ENCODE peak calls at places on chromosomes 3 and 15, in ten cellular contexts. One of them, this sample, is unnamed.

GRCh38 chr15:22871481-22872076 is 33.1 kb downstream of the NIPA2 start:
- DNase-seq in kidney glomerular epithelial cell: no peak
- DNase-seq in ACHN: no peak
- DNase-seq in memory B cell: no peak
- DNase-seq in germinal center: no peak
- DNase-seq in activated T-helper 1 cell treated with Interleukin-2 at 50 U/mL for 16 hours: no peak
- DNase-seq in GM12891: no peak
- DNase-seq in Ammon's horn: no peak
- DNase-seq in NCI-H1048: no peak
- DNase-seq in CD4-positive, alpha-beta T cell: no peak
- DNase-seq in this sample: no peak

GRCh38 chr3:129313415-129313982 is 34.8 kb downstream of the HMCES start:
- DNase-seq in kidney glomerular epithelial cell: no peak
- DNase-seq in ACHN: peak
- DNase-seq in memory B cell: no peak
- DNase-seq in germinal center: no peak
- DNase-seq in activated T-helper 1 cell treated with Interleukin-2 at 50 U/mL for 16 hours: no peak
- DNase-seq in GM12891: no peak
- DNase-seq in Ammon's horn: no peak
- DNase-seq in NCI-H1048: no peak
- DNase-seq in CD4-positive, alpha-beta T cell: no peak
- DNase-seq in this sample: peak

GRCh38 chr3:46162975-46163550 is 45.0 kb downstream of the CCR1 start:
- DNase-seq in kidney glomerular epithelial cell: no peak
- DNase-seq in ACHN: no peak
- DNase-seq in memory B cell: no peak
- DNase-seq in germinal center: no peak
- DNase-seq in activated T-helper 1 cell treated with Interleukin-2 at 50 U/mL for 16 hours: no peak
- DNase-seq in GM12891: no peak
- DNase-seq in Ammon's horn: no peak
- DNase-seq in NCI-H1048: no peak
- DNase-seq in CD4-positive, alpha-beta T cell: no peak
- DNase-seq in this sample: no peak

GRCh38 chr15:65862682-65863081 is 6.6 kb upstream of the RAB11A start:
- DNase-seq in kidney glomerular epithelial cell: no peak
- DNase-seq in ACHN: peak
- DNase-seq in memory B cell: peak
- DNase-seq in germinal center: peak
- DNase-seq in activated T-helper 1 cell treated with Interleukin-2 at 50 U/mL for 16 hours: peak
- DNase-seq in GM12891: no peak
- DNase-seq in Ammon's horn: no peak
- DNase-seq in NCI-H1048: peak
- DNase-seq in CD4-positive, alpha-beta T cell: peak
- DNase-seq in this sample: no peak

GRCh38 chr3:42803800-42804112 is 534 bp downstream of the HIGD1A start:
- DNase-seq in kidney glomerular epithelial cell: peak
- DNase-seq in ACHN: no peak
- DNase-seq in memory B cell: no peak
- DNase-seq in germinal center: peak
- DNase-seq in activated T-helper 1 cell treated with Interleukin-2 at 50 U/mL for 16 hours: peak
- DNase-seq in GM12891: peak
- DNase-seq in Ammon's horn: peak
- DNase-seq in NCI-H1048: no peak
- DNase-seq in CD4-positive, alpha-beta T cell: peak
- DNase-seq in this sample: peak

GRCh38 chr15:67080900-67081431 is 15.6 kb downstream of the SMAD3 start:
- DNase-seq in kidney glomerular epithelial cell: peak
- DNase-seq in ACHN: no peak
- DNase-seq in memory B cell: peak
- DNase-seq in germinal center: peak
- DNase-seq in activated T-helper 1 cell treated with Interleukin-2 at 50 U/mL for 16 hours: no peak
- DNase-seq in GM12891: peak
- DNase-seq in Ammon's horn: peak
- DNase-seq in NCI-H1048: no peak
- DNase-seq in CD4-positive, alpha-beta T cell: no peak
- DNase-seq in this sample: no peak

GRCh38 chr15:71551566-71551965 is 258.8 kb upstream of the NR2E3 start:
- DNase-seq in kidney glomerular epithelial cell: no peak
- DNase-seq in ACHN: no peak
- DNase-seq in memory B cell: no peak
- DNase-seq in germinal center: no peak
- DNase-seq in activated T-helper 1 cell treated with Interleukin-2 at 50 U/mL for 16 hours: no peak
- DNase-seq in GM12891: no peak
- DNase-seq in Ammon's horn: no peak
- DNase-seq in NCI-H1048: no peak
- DNase-seq in CD4-positive, alpha-beta T cell: no peak
- DNase-seq in this sample: no peak

GRCh38 chr3:88434001-88434400 is 284.2 kb downstream of the C3orf38 start:
- DNase-seq in kidney glomerular epithelial cell: no peak
- DNase-seq in ACHN: no peak
- DNase-seq in memory B cell: no peak
- DNase-seq in germinal center: no peak
- DNase-seq in activated T-helper 1 cell treated with Interleukin-2 at 50 U/mL for 16 hours: no peak
- DNase-seq in GM12891: no peak
- DNase-seq in Ammon's horn: no peak
- DNase-seq in NCI-H1048: no peak
- DNase-seq in CD4-positive, alpha-beta T cell: no peak
- DNase-seq in this sample: no peak

GRCh38 chr3:135865554-135865953 is 100.0 kb upstream of the PPP2R3A start:
- DNase-seq in kidney glomerular epithelial cell: no peak
- DNase-seq in ACHN: no peak
- DNase-seq in memory B cell: no peak
- DNase-seq in germinal center: no peak
- DNase-seq in activated T-helper 1 cell treated with Interleukin-2 at 50 U/mL for 16 hours: no peak
- DNase-seq in GM12891: no peak
- DNase-seq in Ammon's horn: no peak
- DNase-seq in NCI-H1048: no peak
- DNase-seq in CD4-positive, alpha-beta T cell: no peak
- DNase-seq in this sample: no peak